ENCODE peak calls at places on chromosome 3, in eight cellular contexts. One of them, this sample, is unnamed. For H3K36me3, the result is how much of the 10 kb centered on the place peaks cover.

GRCh38 chr3:86830566-86830965 is 160.4 kb downstream of the VGLL3 start:
- DNase-seq in heart left ventricle: no peak
- DNase-seq in tibial artery: no peak
- DNase-seq in transverse colon: no peak
- DNase-seq in CD8-positive, alpha-beta memory T cell: no peak
- DNase-seq in fibroblast of lung: peak
- DNase-seq in esophagus muscularis mucosa: no peak
- DNase-seq in neural progenitor cell: no peak
- DNase-seq in this sample: no peak

GRCh38 chr3:185561374-185561943 is 9.1 kb upstream of the LIPH start:
- DNase-seq in transverse colon: peak
- DNase-seq in CD8-positive, alpha-beta memory T cell: no peak
- DNase-seq in fibroblast of lung: no peak
- DNase-seq in heart left ventricle: peak
- DNase-seq in esophagus muscularis mucosa: no peak
- DNase-seq in neural progenitor cell: no peak
- DNase-seq in tibial artery: no peak
- DNase-seq in this sample: peak

GRCh38 chr3:149632225-149632624 is 25.6 kb downstream of the WWTR1 start:
- DNase-seq in neural progenitor cell: no peak
- DNase-seq in heart left ventricle: no peak
- DNase-seq in esophagus muscularis mucosa: no peak
- DNase-seq in CD8-positive, alpha-beta memory T cell: no peak
- DNase-seq in fibroblast of lung: no peak
- DNase-seq in tibial artery: no peak
- DNase-seq in transverse colon: no peak
- DNase-seq in this sample: no peak

GRCh38 chr3:125594581-125595011 is 701 bp downstream of the OSBPL11 start:
- DNase-seq in transverse colon: peak
- DNase-seq in esophagus muscularis mucosa: no peak
- DNase-seq in fibroblast of lung: no peak
- DNase-seq in tibial artery: peak
- DNase-seq in neural progenitor cell: peak
- DNase-seq in heart left ventricle: no peak
- DNase-seq in CD8-positive, alpha-beta memory T cell: no peak
- DNase-seq in this sample: peak

GRCh38 chr3:53238051-53238850 is 17.6 kb downstream of the TKT start:
- DNase-seq in CD8-positive, alpha-beta memory T cell: no peak
- DNase-seq in heart left ventricle: no peak
- DNase-seq in esophagus muscularis mucosa: no peak
- DNase-seq in neural progenitor cell: no peak
- DNase-seq in fibroblast of lung: peak
- DNase-seq in tibial artery: no peak
- DNase-seq in transverse colon: peak
- DNase-seq in this sample: no peak

GRCh38 chr3:73868688-73869315 is 244.1 kb upstream of the PDZRN3 start:
- DNase-seq in CD8-positive, alpha-beta memory T cell: no peak
- DNase-seq in esophagus muscularis mucosa: no peak
- DNase-seq in transverse colon: peak
- DNase-seq in fibroblast of lung: peak
- DNase-seq in neural progenitor cell: peak
- DNase-seq in tibial artery: no peak
- DNase-seq in heart left ventricle: peak
- DNase-seq in this sample: no peak

GRCh38 chr3:147656023-147656422 is 246.9 kb downstream of the ZIC1 start:
- DNase-seq in transverse colon: no peak
- DNase-seq in fibroblast of lung: peak
- DNase-seq in tibial artery: no peak
- DNase-seq in neural progenitor cell: no peak
- DNase-seq in heart left ventricle: no peak
- DNase-seq in CD8-positive, alpha-beta memory T cell: no peak
- DNase-seq in esophagus muscularis mucosa: no peak
- DNase-seq in this sample: no peak

GRCh38 chr3:49007771-49008528 is 759 bp downstream of the WDR6 start:
- DNase-seq in tibial artery: peak
- DNase-seq in esophagus muscularis mucosa: peak
- DNase-seq in CD8-positive, alpha-beta memory T cell: peak
- DNase-seq in neural progenitor cell: peak
- DNase-seq in fibroblast of lung: peak
- DNase-seq in heart left ventricle: peak
- DNase-seq in transverse colon: peak
- DNase-seq in this sample: peak

GRCh38 chr3:117706731-117707130 is 997.2 kb downstream of the TUSC7 start:
- DNase-seq in esophagus muscularis mucosa: no peak
- DNase-seq in fibroblast of lung: no peak
- DNase-seq in neural progenitor cell: no peak
- DNase-seq in CD8-positive, alpha-beta memory T cell: no peak
- DNase-seq in tibial artery: no peak
- DNase-seq in heart left ventricle: no peak
- DNase-seq in transverse colon: no peak
- DNase-seq in this sample: no peak

DNA sequence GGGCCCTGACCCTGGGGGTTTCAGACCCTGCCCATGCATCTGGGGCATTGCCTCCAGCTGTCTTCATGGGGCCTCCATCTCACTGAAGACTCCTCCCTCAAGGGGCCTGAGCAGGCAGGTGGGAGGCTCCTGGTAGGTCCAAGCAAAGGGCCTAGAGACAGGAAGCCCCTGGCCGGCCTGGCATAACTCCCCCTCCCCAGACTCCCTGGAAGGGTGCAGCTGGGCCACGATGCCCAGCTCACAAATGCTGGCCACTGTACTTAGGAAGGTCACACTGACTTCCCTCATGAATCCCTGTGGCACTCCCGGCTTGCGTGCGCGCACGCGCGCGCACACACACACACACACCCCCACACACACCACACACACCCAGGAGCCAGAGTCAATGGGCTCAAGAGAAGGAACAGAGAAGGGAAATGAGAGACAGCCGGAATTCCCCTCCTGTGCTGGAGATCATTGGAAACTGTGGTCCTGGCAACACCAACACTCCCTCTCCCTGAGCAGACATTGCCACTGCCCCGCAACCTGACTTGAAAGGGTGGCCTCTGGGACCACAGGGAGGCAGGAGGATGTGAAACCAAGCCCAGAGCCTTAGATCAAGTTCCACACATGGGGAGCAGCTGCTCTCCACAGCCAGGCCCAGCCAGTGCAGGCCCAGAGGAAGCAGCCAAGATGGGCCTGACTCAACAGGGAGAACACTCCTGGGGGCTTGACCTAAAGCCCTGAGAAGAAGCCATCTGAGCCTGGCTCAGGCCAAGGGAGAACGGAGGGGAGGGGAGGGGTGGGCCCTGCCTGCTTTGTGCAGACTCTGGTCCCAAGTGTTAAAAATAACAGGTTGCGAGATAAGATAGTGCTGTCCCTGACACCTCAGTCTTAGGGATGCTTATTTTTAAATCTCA is 69.7 kb downstream of the SCN5A start:
- DNase-seq in CD8-positive, alpha-beta memory T cell: no peak
- DNase-seq in heart left ventricle: peak
- DNase-seq in esophagus muscularis mucosa: peak
- DNase-seq in neural progenitor cell: no peak
- DNase-seq in fibroblast of lung: peak
- DNase-seq in tibial artery: peak
- DNase-seq in transverse colon: peak
- DNase-seq in this sample: no peak
- H3K27ac ChIP-seq in CD8-positive, alpha-beta memory T cell: no peak
- H3K27ac ChIP-seq in heart left ventricle: peak
- H3K27ac ChIP-seq in esophagus muscularis mucosa: no peak
- H3K27ac ChIP-seq in neural progenitor cell: no peak
- H3K27ac ChIP-seq in fibroblast of lung: no peak
- H3K27ac ChIP-seq in tibial artery: no peak
- H3K27ac ChIP-seq in transverse colon: no peak
- H3K27ac ChIP-seq in this sample: no peak

DNA sequence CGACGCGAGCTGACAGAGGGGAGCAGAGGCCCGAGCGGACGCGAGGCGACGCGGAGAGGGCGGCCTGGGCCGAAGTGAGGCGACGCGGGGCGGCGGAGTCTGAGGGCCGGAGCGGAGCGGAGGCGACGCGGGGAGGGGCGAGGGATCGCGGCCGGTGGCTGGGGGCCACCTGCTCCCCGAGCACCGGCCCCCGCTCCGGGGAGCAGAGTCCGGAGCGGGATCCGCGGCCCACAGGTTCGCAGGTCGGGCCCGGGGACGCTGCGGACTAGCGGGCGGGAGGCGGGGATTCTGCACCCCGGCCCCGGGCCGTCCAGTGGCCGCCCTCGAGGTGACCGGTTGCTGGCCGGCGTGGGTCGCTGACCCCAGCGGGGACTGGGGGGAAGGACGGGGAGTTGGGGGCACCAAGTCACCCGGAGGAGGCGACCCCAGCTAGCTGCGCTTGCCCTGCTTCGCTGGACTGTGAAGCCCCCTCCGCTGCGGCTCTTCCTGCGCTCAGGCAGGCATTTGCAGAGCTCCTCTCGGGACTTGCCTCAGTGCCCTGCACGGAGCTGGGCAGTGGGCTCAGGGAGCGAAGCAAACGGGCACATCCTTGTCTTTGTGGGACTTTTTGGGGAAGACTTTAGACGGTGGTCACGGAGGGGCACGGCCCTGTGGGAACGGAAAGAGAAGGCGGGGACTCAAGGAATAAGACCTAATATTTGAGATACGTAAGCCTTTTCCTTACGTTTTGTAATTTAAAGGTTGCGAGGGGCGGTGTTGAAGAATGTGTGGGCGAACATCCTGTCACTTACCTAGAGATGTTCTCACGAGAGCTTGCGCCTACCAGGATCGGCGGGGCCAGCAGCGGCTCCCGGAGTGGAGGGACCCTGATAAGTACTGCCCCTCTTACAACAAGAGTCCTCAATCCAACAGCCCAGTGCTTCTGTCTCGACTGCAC is 568 bp downstream of the HMCES start:
- DNase-seq in heart left ventricle: peak
- DNase-seq in CD8-positive, alpha-beta memory T cell: peak
- DNase-seq in neural progenitor cell: peak
- DNase-seq in fibroblast of lung: peak
- DNase-seq in transverse colon: peak
- DNase-seq in tibial artery: no peak
- DNase-seq in esophagus muscularis mucosa: no peak
- DNase-seq in this sample: peak
- H3K36me3 ChIP-seq in heart left ventricle: under half
- H3K36me3 ChIP-seq in CD8-positive, alpha-beta memory T cell: under half
- H3K36me3 ChIP-seq in neural progenitor cell: under half
- H3K36me3 ChIP-seq in fibroblast of lung: under half
- H3K36me3 ChIP-seq in transverse colon: under half
- H3K36me3 ChIP-seq in tibial artery: under half
- H3K36me3 ChIP-seq in esophagus muscularis mucosa: under half
- H3K36me3 ChIP-seq in this sample: under half

GRCh38 chr3:126955004-126955790 is 27.7 kb upstream of the PLXNA1 start:
- DNase-seq in heart left ventricle: no peak
- DNase-seq in fibroblast of lung: no peak
- DNase-seq in CD8-positive, alpha-beta memory T cell: no peak
- DNase-seq in transverse colon: no peak
- DNase-seq in esophagus muscularis mucosa: no peak
- DNase-seq in neural progenitor cell: no peak
- DNase-seq in tibial artery: no peak
- DNase-seq in this sample: peak
- H3K4me3 ChIP-seq in heart left ventricle: no peak
- H3K4me3 ChIP-seq in fibroblast of lung: no peak
- H3K4me3 ChIP-seq in CD8-positive, alpha-beta memory T cell: no peak
- H3K4me3 ChIP-seq in transverse colon: no peak
- H3K4me3 ChIP-seq in esophagus muscularis mucosa: no peak
- H3K4me3 ChIP-seq in neural progenitor cell: no peak
- H3K4me3 ChIP-seq in tibial artery: no peak
- H3K4me3 ChIP-seq in this sample: no peak

GRCh38 chr3:195909294-195909644 is 918 bp upstream of the TNK2 start:
- DNase-seq in heart left ventricle: no peak
- DNase-seq in tibial artery: no peak
- DNase-seq in neural progenitor cell: peak
- DNase-seq in fibroblast of lung: no peak
- DNase-seq in esophagus muscularis mucosa: no peak
- DNase-seq in CD8-positive, alpha-beta memory T cell: no peak
- DNase-seq in transverse colon: peak
- DNase-seq in this sample: no peak

GRCh38 chr3:195906865-195907729 is 1.3 kb downstream of the TNK2 start:
- DNase-seq in tibial artery: no peak
- DNase-seq in fibroblast of lung: no peak
- DNase-seq in heart left ventricle: no peak
- DNase-seq in transverse colon: peak
- DNase-seq in neural progenitor cell: no peak
- DNase-seq in esophagus muscularis mucosa: no peak
- DNase-seq in CD8-positive, alpha-beta memory T cell: peak
- DNase-seq in this sample: peak

GRCh38 chr3:195908439-195909293 is at the start of gene TNK2:
- DNase-seq in transverse colon: peak
- DNase-seq in fibroblast of lung: no peak
- DNase-seq in esophagus muscularis mucosa: no peak
- DNase-seq in tibial artery: no peak
- DNase-seq in heart left ventricle: peak
- DNase-seq in neural progenitor cell: peak
- DNase-seq in CD8-positive, alpha-beta memory T cell: peak
- DNase-seq in this sample: no peak

GRCh38 chr3:195905970-195906864 is 2.1 kb downstream of the TNK2 start:
- DNase-seq in heart left ventricle: no peak
- DNase-seq in esophagus muscularis mucosa: no peak
- DNase-seq in transverse colon: no peak
- DNase-seq in tibial artery: no peak
- DNase-seq in neural progenitor cell: no peak
- DNase-seq in CD8-positive, alpha-beta memory T cell: no peak
- DNase-seq in fibroblast of lung: peak
- DNase-seq in this sample: peak

DNA sequence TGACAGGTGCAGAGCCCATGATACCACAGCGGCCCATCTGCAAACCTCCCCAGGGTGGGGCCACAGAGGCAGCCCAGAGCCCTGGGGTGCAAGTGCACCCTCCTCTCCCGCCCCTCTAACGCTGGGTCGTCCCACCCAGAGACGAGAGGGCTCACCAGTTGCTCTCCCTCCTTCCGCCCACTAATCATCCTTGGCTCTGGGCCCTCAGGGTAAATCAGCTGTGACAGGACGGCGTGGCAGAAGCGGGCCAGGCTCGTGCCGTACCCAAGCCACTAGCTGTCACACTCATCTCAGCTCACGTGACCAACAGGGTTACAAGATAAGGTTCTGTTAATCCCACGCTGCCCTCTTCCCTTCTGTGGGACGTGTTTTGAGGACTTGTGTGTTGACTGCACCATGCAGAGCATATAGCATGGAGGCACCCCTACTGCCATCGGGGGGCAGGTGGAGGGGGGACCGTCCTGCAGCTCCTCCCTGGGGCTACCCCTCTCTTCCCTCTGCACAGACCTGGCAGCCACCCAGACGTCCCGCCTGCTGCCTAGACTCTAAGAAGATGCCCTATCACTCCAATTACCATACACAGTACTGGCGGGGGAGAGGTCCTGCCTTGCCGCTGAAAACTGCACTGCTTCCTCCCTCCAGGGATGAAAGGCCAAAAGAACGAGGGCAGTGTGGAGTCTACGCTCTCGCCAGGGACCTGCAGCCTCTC is 467 bp downstream of the TNK2 start:
- DNase-seq in fibroblast of lung: no peak
- DNase-seq in heart left ventricle: no peak
- DNase-seq in esophagus muscularis mucosa: no peak
- DNase-seq in transverse colon: peak
- DNase-seq in neural progenitor cell: no peak
- DNase-seq in CD8-positive, alpha-beta memory T cell: peak
- DNase-seq in tibial artery: peak
- DNase-seq in this sample: no peak
- H3K27ac ChIP-seq in fibroblast of lung: no peak
- H3K27ac ChIP-seq in heart left ventricle: peak
- H3K27ac ChIP-seq in esophagus muscularis mucosa: peak
- H3K27ac ChIP-seq in transverse colon: peak
- H3K27ac ChIP-seq in neural progenitor cell: no peak
- H3K27ac ChIP-seq in CD8-positive, alpha-beta memory T cell: peak
- H3K27ac ChIP-seq in tibial artery: peak
- H3K27ac ChIP-seq in this sample: no peak

This sample was measured in aorta.